ENCODE peak calls at places on chromosome 19, in nine cellular contexts. R is brain microvascular endothelial cell; Q is right atrium auricular region; W is astrocyte; O is lung; P is aorta; S is CD8-positive, alpha-beta memory T cell; M is body of pancreas; U is CD8-positive, alpha-beta T cell. E is an unnamed sample.

GRCh38 chr19:50669319-50670101 is 20.3 kb downstream of the C19orf81 start:
- DNase-seq in U (peak; percentile 53), Q (no peak), W (no peak), R (no peak), P (no peak), O (no peak), M (no peak), S (no peak), E (no peak)

GRCh38 chr19:54556194-54556593 is 17.4 kb upstream of the LILRA2 start:
- DNase-seq in U (no peak), R (no peak), S (no peak), P (no peak), O (no peak), M (no peak), W (no peak), Q (no peak), E (no peak)

GRCh38 chr19:31528261-31528660 is 179.0 kb upstream of the TSHZ3 start:
- DNase-seq in W (no peak), P (no peak), S (no peak), O (no peak), Q (peak; percentile 11), R (no peak), M (no peak), U (no peak), E (no peak)

GRCh38 chr19:12956446-12957388 is at the start of gene GADD45GIP1:
- DNase-seq in R (peak; percentile 59), W (peak; percentile 53), U (peak; percentile 76), M (peak; percentile 80), O (peak; percentile 76), P (peak; percentile 87), Q (no peak), S (peak; percentile 85), E (peak; percentile 75)

GRCh38 chr19:10006335-10006708 is 4.0 kb downstream of the COL5A3 start:
- DNase-seq in S (no peak), W (peak; percentile 41), P (no peak), Q (peak; percentile 60), R (no peak), U (no peak), M (peak; percentile 31), O (no peak), E (no peak)

GRCh38 chr19:37905936-37906867 is at the start of gene WDR87:
- DNase-seq in W (no peak), M (peak; percentile 60), O (peak; percentile 40), Q (no peak), P (peak; percentile 37), U (peak; percentile 53), R (no peak), S (peak; percentile 68), E (peak; percentile 31)

GRCh38 chr19:2173841-2174577 is 10.3 kb downstream of the DOT1L start:
- DNase-seq in P (no peak), O (no peak), U (no peak), S (no peak), M (no peak), Q (no peak), W (no peak), R (no peak), E (no peak)

GRCh38 chr19:38028913-38029565 is 122.0 kb downstream of the SIPA1L3 start:
- DNase-seq in S (no peak), Q (no peak), U (no peak), O (no peak), R (peak; percentile 75), M (no peak), P (no peak), W (no peak), E (no peak)

GRCh38 chr19:13839938-13840750 is 36.8 kb upstream of the NANOS3 start:
- DNase-seq in W (no peak), P (peak; percentile 90), U (peak; percentile 57), O (peak; percentile 64), M (no peak), S (peak; percentile 77), R (no peak), Q (no peak), E (peak; percentile 80)

GRCh38 chr19:46179076-46179740 is 31.2 kb downstream of the IGFL2 start:
- DNase-seq in Q (no peak), W (no peak), S (no peak), O (no peak), M (no peak), P (no peak), U (no peak), R (no peak), E (no peak)

GRCh38 chr19:46176116-46176860 is 28.2 kb downstream of the IGFL2 start:
- DNase-seq in M (no peak), U (no peak), P (no peak), O (no peak), S (no peak), W (no peak), Q (no peak), R (no peak), E (no peak)

GRCh38 chr19:46181386-46181774 is 33.3 kb downstream of the IGFL2 start:
- DNase-seq in R (no peak), W (peak; percentile 75), Q (no peak), O (no peak), P (no peak), M (no peak), S (no peak), U (no peak), E (no peak)

GRCh38 chr19:46182476-46182875 is 34.4 kb downstream of the IGFL2 start:
- DNase-seq in O (no peak), P (no peak), U (no peak), R (no peak), M (no peak), W (no peak), Q (no peak), S (no peak), E (no peak)

DNA sequence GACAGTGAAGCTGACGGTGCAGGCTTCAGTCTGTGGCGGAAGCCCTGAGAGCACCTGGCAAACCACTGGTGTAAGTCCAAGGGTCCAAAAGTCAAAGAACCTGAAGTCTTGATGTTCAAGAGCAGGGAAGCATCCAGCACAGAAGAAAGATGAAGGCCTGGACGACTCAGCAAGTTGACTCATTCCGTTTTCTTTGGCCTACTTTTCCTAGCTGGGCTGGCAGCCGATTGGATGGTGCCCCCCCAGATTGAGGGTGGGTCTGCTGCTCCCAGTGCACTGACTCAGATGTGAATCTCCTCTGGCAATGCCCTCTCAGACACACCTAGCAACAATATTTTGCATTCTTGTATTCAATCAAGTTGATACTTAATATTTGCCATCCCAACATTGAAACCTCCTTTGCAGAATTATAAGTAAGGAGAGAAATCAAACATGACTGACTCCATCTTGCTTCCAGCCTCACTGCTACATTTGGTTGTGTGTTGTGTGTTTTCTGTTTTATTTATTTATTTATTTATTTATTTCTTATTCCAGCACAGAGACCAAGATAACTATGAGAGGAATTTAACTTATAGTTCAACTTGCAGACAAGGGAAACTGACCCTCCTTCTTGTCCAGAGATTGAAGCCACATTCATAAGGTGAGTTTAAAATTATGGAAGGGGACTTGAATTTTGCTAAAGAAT is 32.8 kb downstream of the IGFL2 start:
- DNase-seq in U (no peak), M (no peak), S (no peak), P (no peak), W (peak; percentile 78), O (no peak), Q (no peak), R (peak; percentile 26), E (peak; percentile 89)
- H3K27ac ChIP-seq in U (no peak overlapping the region), M (no peak overlapping the region), S (no peak overlapping the region), P (no peak overlapping the region), W (peak overlapping the region; percentile 36), O (no peak overlapping the region), Q (no peak overlapping the region), R (no peak overlapping the region), E (peak overlapping the region; percentile 85)

GRCh38 chr19:32971012-32971595 is 654 bp downstream of the CEP89 start:
- DNase-seq in O (no peak), U (no peak), S (no peak), M (no peak), Q (no peak), R (no peak), P (no peak), W (no peak), E (no peak)
- H3K4me3 ChIP-seq in O (peak overlapping the region; percentile 73), U (peak overlapping the region; percentile 87), S (peak overlapping the region; percentile 96), M (peak overlapping the region; percentile 97), Q (peak overlapping the region; percentile 83), R (peak overlapping the region; percentile 89), P (peak overlapping the region; percentile 74), W (peak overlapping the region; percentile 83), E (peak overlapping the region; percentile 92)

GRCh38 chr19:44573183-44573582 is 40.2 kb upstream of the IGSF23 start:
- DNase-seq in S (no peak), R (no peak), Q (no peak), U (no peak), O (no peak), P (no peak), M (no peak), W (no peak), E (no peak)

GRCh38 chr19:44573647-44574046 is 39.7 kb upstream of the IGSF23 start:
- DNase-seq in U (no peak), S (no peak), W (no peak), R (no peak), Q (no peak), P (no peak), M (no peak), O (no peak), E (no peak)

GRCh38 chr19:44571830-44572661 is 41.3 kb upstream of the IGSF23 start:
- DNase-seq in M (no peak), W (no peak), Q (peak; percentile 46), S (no peak), O (no peak), U (no peak), R (no peak), P (no peak), E (no peak)

GRCh38 chr19:44575116-44575700 is 38.2 kb upstream of the IGSF23 start:
- DNase-seq in P (no peak), R (no peak), M (no peak), O (no peak), U (no peak), W (no peak), S (no peak), Q (peak; percentile 9), E (no peak)

GRCh38 chr19:44574201-44574950 is 39.0 kb upstream of the IGSF23 start:
- DNase-seq in M (no peak), R (no peak), Q (peak; percentile 11), U (no peak), W (no peak), S (no peak), P (no peak), O (no peak), E (no peak)
- H3K27ac ChIP-seq in M (no peak overlapping the region), R (no peak overlapping the region), Q (no peak overlapping the region), U (no peak overlapping the region), W (no peak overlapping the region), S (no peak overlapping the region), P (no peak overlapping the region), O (no peak overlapping the region), E (no peak overlapping the region)

GRCh38 chr19:15196683-15197005 is 4.2 kb downstream of the NOTCH3 start:
- DNase-seq in S (no peak), R (no peak), Q (no peak), W (no peak), P (no peak), M (no peak), O (no peak), U (no peak), E (no peak)
- H3K4me3 ChIP-seq in S (no peak overlapping the region), R (no peak overlapping the region), Q (no peak overlapping the region), W (no peak overlapping the region), P (no peak overlapping the region), M (no peak overlapping the region), O (no peak overlapping the region), U (no peak overlapping the region), E (no peak overlapping the region)

GRCh38 chr19:20039203-20039723 is at the start of gene ZNF682:
- DNase-seq in M (peak; percentile 98), P (peak; percentile 95), O (peak; percentile 96), R (peak; percentile 97), U (peak; percentile 94), W (peak; percentile 85), S (peak; percentile 97), Q (peak; percentile 97), E (peak; percentile 93)
- H3K27ac ChIP-seq in M (peak within 1 kb of the TSS; percentile 69), P (peak within 1 kb of the TSS; percentile 15), O (peak within 1 kb of the TSS; percentile 87), R (peak within 1 kb of the TSS; percentile 72), U (peak within 1 kb of the TSS; percentile 68), W (peak within 1 kb of the TSS; percentile 76), S (peak within 1 kb of the TSS; percentile 55), Q (peak within 1 kb of the TSS; percentile 65), E (no peak within 1 kb of the TSS)

E was measured in mammary epithelial cell.